ENCODE peak calls at places on chromosomes 5 and 9, in eight cellular contexts. B is upper lobe of right lung; M is Jurkat, Clone E6-1; E is ELF-1; X is HTR-8/SVneo; I is NCI-H2081; W is 8988T; P is T-helper 2 cell. Z is an unnamed sample.

GRCh38 chr5:122007445-122008010 is 45.8 kb downstream of the SRFBP1 start:
- DNase-seq in B (no peak), E (no peak), W (no peak), P (no peak), I (no peak), M (no peak), X (no peak), Z (no peak)

GRCh38 chr5:102713682-102714231 is 41.3 kb upstream of the PAM start:
- DNase-seq in M (no peak), X (no peak), P (no peak), I (no peak), E (no peak), W (no peak), B (no peak), Z (no peak)

GRCh38 chr5:43192558-43193170 is 639 bp downstream of the NIM1K start:
- DNase-seq in E (peak), W (no peak), B (peak), X (no peak), P (peak), M (no peak), I (peak), Z (no peak)

GRCh38 chr9:109013678-109014145 is 413 bp upstream of the CTNNAL1 start:
- DNase-seq in P (no peak), E (peak), B (no peak), W (no peak), X (no peak), M (no peak), I (no peak), Z (no peak)

GRCh38 chr9:99365233-99365980 is 143.3 kb downstream of the SEC61B start:
- DNase-seq in W (no peak), P (no peak), M (no peak), I (no peak), E (no peak), B (no peak), X (peak), Z (no peak)

GRCh38 chr9:128773049-128773448 is 1.3 kb upstream of the ZER1 start:
- DNase-seq in I (no peak), W (no peak), M (no peak), B (no peak), E (no peak), P (no peak), X (no peak), Z (no peak)

GRCh38 chr9:72858089-72858912 is 94.6 kb downstream of the ALDH1A1 start:
- DNase-seq in M (no peak), X (no peak), B (no peak), I (no peak), W (no peak), P (no peak), E (peak), Z (no peak)

GRCh38 chr9:72773570-72773969 is 179.3 kb downstream of the ALDH1A1 start:
- DNase-seq in E (no peak), W (no peak), X (no peak), M (no peak), P (no peak), I (no peak), B (no peak), Z (no peak)

GRCh38 chr9:6598249-6598725 is 47.2 kb downstream of the GLDC start:
- DNase-seq in B (no peak), M (no peak), X (no peak), P (no peak), W (no peak), I (no peak), E (no peak), Z (no peak)

GRCh38 chr5:139647406-139648204 is 544 bp upstream of the CXXC5 start:
- DNase-seq in I (no peak), B (peak), X (no peak), E (peak), P (no peak), M (no peak), W (peak), Z (no peak)

Z was measured in DND-41.